ENCODE peak calls at places on chromosomes 13 and 19, in four cellular contexts. C is OCI-LY7, R is GM23338, S is ascending aorta. D is an unnamed sample.

GRCh38 chr13:37068962-37069361 is 9.5 kb upstream of the SUPT20H start:
- DNase-seq in C (peak), R (no peak), S (no peak), D (no peak)

GRCh38 chr19:45074744-45075143 is 1.5 kb downstream of the ZNF296 start:
- DNase-seq in R (peak), C (no peak), S (no peak), D (no peak)

GRCh38 chr19:19098084-19098702 is 34.4 kb downstream of the SLC25A42 start:
- DNase-seq in R (no peak), S (no peak), C (no peak), D (no peak)

GRCh38 chr13:102401305-102401704 is 543 bp downstream of the FGF14 start:
- DNase-seq in C (no peak), S (no peak), R (no peak), D (no peak)

GRCh38 chr13:111917086-111917485 is 149.9 kb upstream of the SOX1 start:
- DNase-seq in C (no peak), S (no peak), R (no peak), D (no peak)

GRCh38 chr13:114283581-114283980 is 2.2 kb downstream of the UPF3A start:
- DNase-seq in S (no peak), R (no peak), C (no peak), D (no peak)

GRCh38 chr13:94550030-94550738 is 45.8 kb downstream of the TGDS start:
- DNase-seq in S (no peak), C (no peak), R (peak), D (no peak)

GRCh38 chr13:51148952-51149573 is 38.0 kb upstream of the C13orf42 start:
- DNase-seq in R (peak), C (peak), S (no peak), D (peak)

GRCh38 chr13:36325912-36326311 is 20.3 kb downstream of the SPART start:
- DNase-seq in R (no peak), C (no peak), S (no peak), D (no peak)

GRCh38 chr13:28493740-28494536 is 990 bp downstream of the FLT1 start:
- DNase-seq in S (no peak), R (peak), C (no peak), D (peak)

GRCh38 chr19:33883869-33884519 is 87.3 kb downstream of the KCTD15 start:
- DNase-seq in C (no peak), S (no peak), R (peak), D (no peak)

GRCh38 chr19:46606681-46607440 is 5.7 kb downstream of the CALM3 start:
- DNase-seq in C (no peak), R (no peak), S (no peak), D (no peak)

GRCh38 chr13:65063753-65064152 is 2166.4 kb downstream of the PCDH9 start:
- DNase-seq in S (no peak), R (no peak), C (no peak), D (no peak)

GRCh38 chr19:48644839-48645651 is 942 bp downstream of the CA11 start:
- DNase-seq in C (peak), S (no peak), R (peak), D (peak)

GRCh38 chr13:107373551-107373950 is 805.6 kb upstream of the ARGLU1 start:
- DNase-seq in R (peak), C (no peak), S (no peak), D (no peak)

GRCh38 chr13:65472336-65472735 is 1757.8 kb downstream of the PCDH9 start:
- DNase-seq in S (no peak), R (no peak), C (no peak), D (no peak)

GRCh38 chr19:55605637-55606470 is at the start of gene ZNF865:
- DNase-seq in R (peak), S (no peak), C (peak), D (peak)

GRCh38 chr13:38350114-38350617 is 515 bp downstream of the UFM1 start:
- DNase-seq in C (peak), R (peak), S (peak), D (peak)

GRCh38 chr13:27037571-27037970 is 134.0 kb downstream of the USP12 start:
- DNase-seq in C (no peak), R (no peak), S (no peak), D (no peak)

GRCh38 chr13:20197361-20197834 is 4.7 kb upstream of the GJB2 start:
- DNase-seq in R (peak), S (no peak), C (peak), D (no peak)

GRCh38 chr13:25732146-25732865 is 319.5 kb downstream of the SHISA2 start:
- DNase-seq in R (no peak), S (no peak), C (no peak), D (no peak)

GRCh38 chr19:38695832-38696732 is 48.2 kb downstream of the CAPN12 start:
- DNase-seq in C (no peak), S (no peak), R (no peak), D (no peak)

GRCh38 chr13:24038405-24038804 is 122.1 kb upstream of the SPATA13 start:
- DNase-seq in C (no peak), R (no peak), S (no peak), D (no peak)

GRCh38 chr13:79631260-79631659 is 150.3 kb downstream of the NDFIP2 start:
- DNase-seq in R (peak), C (no peak), S (no peak), D (no peak)

GRCh38 chr13:21849323-21849722 is 178.4 kb downstream of the FGF9 start:
- DNase-seq in S (no peak), R (peak), C (peak), D (no peak)

GRCh38 chr13:40060318-40061007 is 405.0 kb downstream of the COG6 start:
- DNase-seq in R (no peak), S (peak), C (peak), D (no peak)

GRCh38 chr19:7224205-7224833 is 69.9 kb downstream of the INSR start:
- DNase-seq in C (no peak), S (no peak), R (no peak), D (no peak)

GRCh38 chr13:47594833-47595232 is 406.2 kb downstream of the SUCLA2 start:
- DNase-seq in C (peak), S (no peak), R (peak), D (peak)

GRCh38 chr13:102922184-102922583 is 76.4 kb downstream of the ERCC5 start:
- DNase-seq in S (no peak), R (no peak), C (no peak), D (no peak)

GRCh38 chr19:17020823-17021222 is 5.8 kb downstream of the CPAMD8 start:
- DNase-seq in R (peak), C (peak), S (no peak), D (no peak)

GRCh38 chr13:41639237-41639904 is 182.0 kb downstream of the RGCC start:
- DNase-seq in C (no peak), R (no peak), S (no peak), D (no peak)

GRCh38 chr13:99655351-99656091 is 154.2 kb downstream of the TM9SF2 start:
- DNase-seq in C (no peak), R (no peak), S (no peak), D (no peak)
- H3K4me3 ChIP-seq in C (no peak), R (no peak), S (no peak), D (no peak)

DNA sequence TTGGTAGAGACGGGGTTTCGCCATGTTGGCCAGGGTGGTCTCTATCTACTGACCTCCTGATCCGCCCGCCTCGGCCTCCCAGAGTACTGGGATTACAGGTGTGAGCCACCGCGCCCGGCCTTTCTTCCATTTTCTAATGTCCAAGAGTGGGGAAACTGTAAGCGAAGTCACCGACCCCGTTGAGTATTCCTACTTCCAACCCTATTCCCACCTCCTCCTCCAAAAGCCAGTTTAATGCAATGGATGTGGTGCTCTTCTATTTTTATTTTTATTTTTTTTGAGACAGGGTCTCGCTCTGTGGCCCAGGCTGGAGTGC is 449 bp downstream of the RNU6-9 start:
- DNase-seq in R (no peak), S (no peak), C (no peak), D (no peak)
- H3K27ac ChIP-seq in R (no peak), S (peak), C (peak), D (peak)

GRCh38 chr13:73754727-73755292 is 379.4 kb downstream of the KLF12 start:
- DNase-seq in S (no peak), R (peak), C (peak), D (peak)
- TF ChIP-seq CTCF in S (peak), R (peak), C (peak), D (peak)

GRCh38 chr19:10167459-10167858 is 27.3 kb downstream of the DNMT1 start:
- DNase-seq in S (no peak), R (no peak), C (no peak), D (no peak)
- H3K4me3 ChIP-seq in S (no peak), R (no peak), C (no peak), D (no peak)

DNA sequence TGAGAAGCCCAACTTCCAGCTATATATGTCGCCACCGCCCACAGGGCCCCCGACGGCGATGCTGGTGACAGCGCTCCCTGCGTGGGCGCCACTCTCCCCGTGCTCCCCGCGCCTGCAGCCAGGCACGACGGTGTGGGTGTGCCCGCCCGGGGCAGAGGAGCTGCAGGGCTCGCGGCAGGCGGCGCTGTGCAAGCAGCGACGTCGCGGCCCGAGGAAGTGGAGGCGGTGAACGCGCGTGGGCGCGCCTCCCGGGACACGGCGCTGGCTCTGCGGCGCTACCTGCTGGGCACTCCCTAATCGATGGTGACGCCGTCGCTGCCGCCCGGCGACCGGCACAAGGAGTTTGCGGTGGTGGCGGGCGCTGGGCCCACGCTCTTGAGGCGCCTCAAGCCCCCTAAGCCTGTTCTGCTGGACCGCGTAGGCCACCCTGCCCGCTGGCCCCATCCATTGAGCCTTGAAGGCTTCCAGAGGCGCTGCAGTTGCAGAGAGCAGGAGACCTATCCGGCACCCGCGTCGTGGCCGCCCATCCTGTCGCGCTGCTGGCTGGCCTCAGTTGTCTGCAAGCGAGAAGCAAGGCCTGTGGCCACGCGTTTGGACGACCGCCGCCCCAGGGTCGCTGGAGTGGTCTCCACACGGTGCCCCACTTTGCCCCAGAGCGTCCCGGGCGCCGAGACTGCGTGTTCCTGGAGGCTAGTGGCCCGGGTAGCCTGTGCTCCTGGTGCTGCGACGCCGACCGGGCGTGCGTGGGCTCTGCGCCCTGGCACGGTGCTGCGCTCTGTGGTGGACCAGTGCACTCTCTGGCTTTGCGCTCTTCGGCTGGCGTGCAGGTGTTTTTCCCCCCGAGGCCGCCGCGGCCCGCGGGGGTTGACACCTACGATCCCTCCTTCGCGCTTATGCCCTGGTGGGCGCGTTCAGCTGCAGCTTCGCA is 23.1 kb downstream of the LRFN3 start:
- DNase-seq in S (no peak), C (no peak), R (peak), D (no peak)
- H3K27ac ChIP-seq in S (no peak), C (no peak), R (no peak), D (no peak)

DNA sequence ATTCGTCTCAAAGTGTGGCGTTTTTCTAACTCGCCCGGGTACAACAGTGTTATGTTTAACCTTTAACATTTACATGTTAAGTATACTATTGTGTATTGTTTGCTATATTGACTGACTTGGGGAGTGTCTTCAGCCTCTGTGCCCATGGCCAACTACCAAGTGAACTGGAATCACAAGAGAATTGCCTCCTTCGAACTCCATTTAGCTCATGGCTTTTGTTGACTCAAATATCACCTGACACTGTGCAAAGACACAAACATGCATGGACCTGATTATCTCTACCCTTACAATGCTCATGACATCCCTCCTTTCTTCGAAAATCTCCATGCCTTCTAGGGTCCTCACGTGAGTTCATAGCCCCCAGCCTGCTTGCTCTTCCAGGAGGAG is 737 bp downstream of the ZNF814 start:
- DNase-seq in S (no peak), C (peak), R (peak), D (no peak)
- TF ChIP-seq CTCF in S (no peak), C (no peak), R (no peak), D (no peak)

DNA sequence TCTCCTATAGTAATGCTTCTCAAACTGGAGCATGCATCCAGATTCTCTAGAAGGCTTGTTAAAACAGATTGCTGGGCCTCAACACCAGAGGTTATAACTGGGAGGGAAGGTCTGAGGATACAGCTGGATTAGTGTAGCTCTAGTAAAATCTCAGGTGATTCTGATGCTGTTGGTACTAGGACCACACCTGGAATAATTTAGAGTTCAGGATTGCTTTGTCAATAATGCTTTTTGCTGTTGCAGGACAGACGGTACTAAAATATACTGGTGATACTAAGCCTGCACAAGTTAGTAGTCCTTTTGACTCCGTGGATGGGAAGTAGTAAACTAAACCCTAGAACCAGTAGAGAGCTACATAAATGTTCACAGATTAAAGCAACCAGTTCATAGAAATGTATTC is 258.1 kb upstream of the STARD13 start:
- DNase-seq in C (peak), S (no peak), R (peak), D (no peak)
- H3K4me3 ChIP-seq in C (peak), S (peak), R (peak), D (peak)

GRCh38 chr13:53445682-53446081 is 417.1 kb downstream of the OLFM4 start:
- DNase-seq in S (no peak), R (no peak), C (no peak), D (no peak)
- H3K27ac ChIP-seq in S (no peak), R (no peak), C (no peak), D (no peak)

GRCh38 chr19:3699071-3699740 is 1.1 kb downstream of the PIP5K1C start:
- DNase-seq in R (no peak), C (peak), S (no peak), D (peak)
- TF ChIP-seq CTCF in R (no peak), C (no peak), S (no peak), D (no peak)

GRCh38 chr19:12778905-12779161 is 3.5 kb upstream of the HOOK2 start:
- DNase-seq in C (no peak), R (peak), S (no peak), D (no peak)

GRCh38 chr19:12777217-12778019 is 2.1 kb upstream of the HOOK2 start:
- DNase-seq in S (peak), C (peak), R (peak), D (peak)

GRCh38 chr19:12778020-12778904 is 2.9 kb upstream of the HOOK2 start:
- DNase-seq in S (no peak), R (peak), C (peak), D (peak)

GRCh38 chr19:12782174-12782423 is 6.7 kb upstream of the HOOK2 start:
- DNase-seq in R (no peak), C (no peak), S (no peak), D (no peak)

DNA sequence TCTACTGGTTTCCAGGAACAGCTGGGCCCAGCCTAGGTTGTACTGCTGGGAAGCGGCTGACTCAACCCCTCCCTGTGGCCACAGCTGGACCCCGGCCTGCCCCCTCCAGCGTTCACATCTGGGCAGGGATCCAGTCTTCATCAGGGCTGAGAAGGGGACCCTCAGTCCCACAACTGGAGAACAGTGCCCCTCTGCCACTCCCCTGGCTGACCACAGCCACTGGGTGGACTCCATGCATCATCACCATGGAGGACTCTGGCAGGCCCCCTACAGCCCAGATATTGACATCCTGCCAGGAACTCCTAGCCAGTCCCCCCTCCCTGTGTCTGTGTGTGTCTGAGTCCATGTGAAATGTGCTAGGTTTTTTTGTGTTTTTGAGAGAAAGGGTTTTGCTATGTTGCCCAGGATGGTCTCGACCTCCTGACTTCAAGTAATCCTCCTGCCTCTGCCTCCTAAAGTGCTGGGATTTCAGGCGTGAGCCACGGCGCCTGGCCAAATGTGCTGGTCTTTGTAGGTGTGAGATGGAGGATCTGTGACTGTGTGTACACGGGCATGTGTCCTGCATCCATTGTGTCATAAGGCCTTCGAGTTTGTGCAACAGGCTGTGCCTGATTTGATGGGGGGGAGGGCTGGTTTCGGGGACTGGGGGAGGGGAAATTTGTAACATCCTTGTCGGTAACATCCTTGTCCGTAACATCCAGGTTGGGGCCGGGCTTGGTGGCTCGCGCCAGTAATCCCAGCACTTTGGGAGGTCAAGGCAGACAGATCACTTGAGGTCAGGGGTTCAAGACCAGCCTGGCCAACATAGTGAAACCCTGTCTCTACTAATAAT is 4.0 kb upstream of the HOOK2 start:
- DNase-seq in S (peak), C (peak), R (peak), D (peak)
- H3K4me3 ChIP-seq in S (no peak), C (peak), R (peak), D (no peak)

D was measured in WERI-Rb-1.